ENCODE peak calls at places on chromosomes 5 and 9, in ten cellular contexts. G is left colon; U is type B pancreatic cell; A is left ventricle myocardium inferior; S is MM.1S; O is D341Med; C is cardiac fibroblast; V is amniotic epithelial cell; P is fibroblast of the conjunctiva; I is Jurkat, Clone E6-1. B is an unnamed sample.

GRCh38 chr9:135514342-135515082 is 6.7 kb upstream of the LCN1 start:
- DNase-seq in G (no peak), U (no peak), A (no peak), S (no peak), O (peak; percentile 12), C (no peak), V (no peak), P (no peak), I (no peak), B (no peak)

GRCh38 chr5:126973193-126973592 is 57.2 kb downstream of the MARCHF3 start:
- DNase-seq in G (no peak), U (no peak), A (no peak), S (no peak), O (no peak), C (no peak), V (no peak), P (no peak), I (no peak), B (no peak)

GRCh38 chr5:36496471-36496870 is 109.9 kb upstream of the SLC1A3 start:
- DNase-seq in G (no peak), U (no peak), A (no peak), S (no peak), O (no peak), C (no peak), V (no peak), P (no peak), I (no peak), B (no peak)

GRCh38 chr9:82382887-82383616 is 394.5 kb downstream of the SPATA31D1 start:
- DNase-seq in G (no peak), U (no peak), A (no peak), S (no peak), O (no peak), C (no peak), V (no peak), P (no peak), I (no peak), B (peak; percentile 48)

GRCh38 chr5:38734353-38734752 is 111.5 kb upstream of the OSMR start:
- DNase-seq in G (no peak), U (no peak), A (no peak), S (no peak), O (no peak), C (no peak), V (no peak), P (no peak), I (no peak), B (no peak)

GRCh38 chr5:28542968-28543367 is 1504.6 kb upstream of the CDH9 start:
- DNase-seq in G (no peak), U (no peak), A (no peak), S (no peak), O (no peak), C (peak; percentile 72), V (peak; percentile 96), P (peak; percentile 82), I (no peak), B (no peak)

GRCh38 chr5:15693036-15693728 is 193.2 kb downstream of the FBXL7 start:
- DNase-seq in G (no peak), U (no peak), A (no peak), S (no peak), O (no peak), C (no peak), V (peak; percentile 53), P (no peak), I (no peak), B (no peak)

GRCh38 chr5:172568308-172568923 is 72.6 kb upstream of the NEURL1B start:
- DNase-seq in G (peak; percentile 73), U (no peak), A (peak; percentile 2), S (no peak), O (no peak), C (no peak), V (no peak), P (no peak), I (no peak), B (no peak)

GRCh38 chr5:18281947-18282557 is 647.8 kb downstream of the TAF11L14 start:
- DNase-seq in G (no peak), U (no peak), A (no peak), S (peak; percentile 36), O (peak; percentile 54), C (peak; percentile 71), V (peak; percentile 69), P (peak; percentile 43), I (peak; percentile 4), B (peak; percentile 9)

GRCh38 chr9:92663126-92663525 is 6.8 kb downstream of the IPPK start:
- DNase-seq in G (no peak), U (no peak), A (no peak), S (no peak), O (no peak), C (no peak), V (no peak), P (no peak), I (no peak), B (no peak)

GRCh38 chr9:124808246-124808956 is 31.5 kb downstream of the OLFML2A start:
- DNase-seq in G (no peak), U (no peak), A (no peak), S (no peak), O (no peak), C (no peak), V (no peak), P (no peak), I (no peak), B (no peak)

GRCh38 chr9:126146254-126147145 is 180.1 kb upstream of the MVB12B start:
- DNase-seq in G (peak; percentile 37), U (peak; percentile 66), A (no peak), S (no peak), O (peak; percentile 89), C (no peak), V (no peak), P (no peak), I (peak; percentile 65), B (peak; percentile 59)

GRCh38 chr9:131405429-131405828 is 11.5 kb downstream of the PRRC2B start:
- DNase-seq in G (no peak), U (no peak), A (peak; percentile 69), S (no peak), O (no peak), C (peak; percentile 88), V (peak; percentile 86), P (peak; percentile 30), I (no peak), B (no peak)

GRCh38 chr9:18489861-18490260 is 15.9 kb downstream of the ADAMTSL1 start:
- DNase-seq in G (no peak), U (no peak), A (no peak), S (no peak), O (no peak), C (peak; percentile 44), V (peak; percentile 32), P (no peak), I (no peak), B (no peak)

GRCh38 chr9:129996161-129996849 is 46.7 kb downstream of the FNBP1 start:
- DNase-seq in G (no peak), U (no peak), A (no peak), S (no peak), O (no peak), C (peak; percentile 56), V (peak; percentile 40), P (peak; percentile 57), I (no peak), B (no peak)

GRCh38 chr5:90056911-90057705 is 352.4 kb downstream of the CETN3 start:
- DNase-seq in G (no peak), U (no peak), A (no peak), S (no peak), O (no peak), C (no peak), V (peak; percentile 23), P (no peak), I (no peak), B (no peak)

GRCh38 chr5:71537681-71538080 is 49.5 kb upstream of the MCCC2 start:
- DNase-seq in G (no peak), U (no peak), A (no peak), S (no peak), O (peak; percentile 22), C (peak; percentile 21), V (peak; percentile 37), P (no peak), I (no peak), B (no peak)

GRCh38 chr5:61177716-61178115 is 15.4 kb upstream of the SMIM15 start:
- DNase-seq in G (no peak), U (no peak), A (no peak), S (peak; percentile 58), O (no peak), C (no peak), V (no peak), P (no peak), I (no peak), B (no peak)

GRCh38 chr9:717722-718121 is 123.8 kb upstream of the DMRT1 start:
- DNase-seq in G (no peak), U (no peak), A (no peak), S (no peak), O (no peak), C (no peak), V (no peak), P (no peak), I (no peak), B (no peak)

GRCh38 chr5:108341866-108342265 is 40.0 kb downstream of the FBXL17 start:
- DNase-seq in G (no peak), U (no peak), A (no peak), S (no peak), O (no peak), C (no peak), V (no peak), P (no peak), I (no peak), B (no peak)

GRCh38 chr5:220008-220407 is 1.9 kb downstream of the SDHA start:
- DNase-seq in G (no peak), U (no peak), A (no peak), S (peak; percentile 86), O (no peak), C (no peak), V (no peak), P (no peak), I (no peak), B (no peak)

GRCh38 chr9:135478191-135478590 is 1.4 kb upstream of the PPP1R26 start:
- DNase-seq in G (no peak), U (no peak), A (no peak), S (no peak), O (no peak), C (no peak), V (no peak), P (no peak), I (no peak), B (no peak)

GRCh38 chr5:9454012-9454481 is 91.8 kb downstream of the SEMA5A start:
- DNase-seq in G (no peak), U (no peak), A (no peak), S (no peak), O (no peak), C (no peak), V (no peak), P (no peak), I (no peak), B (no peak)

GRCh38 chr5:150361301-150361700 is 3.8 kb downstream of the TCOF1 start:
- DNase-seq in G (no peak), U (no peak), A (no peak), S (no peak), O (no peak), C (no peak), V (no peak), P (no peak), I (no peak), B (no peak)

GRCh38 chr5:386432-387341 is 56.3 kb upstream of the EXOC3 start:
- DNase-seq in G (no peak), U (peak; percentile 54), A (no peak), S (no peak), O (peak; percentile 13), C (peak; percentile 64), V (no peak), P (peak; percentile 17), I (no peak), B (no peak)

GRCh38 chr5:43041131-43041668 is 1.1 kb upstream of the ANXA2R start:
- DNase-seq in G (no peak), U (no peak), A (peak; percentile 42), S (no peak), O (no peak), C (no peak), V (peak; percentile 88), P (no peak), I (peak; percentile 82), B (no peak)

GRCh38 chr9:98081477-98082219 is 25.1 kb downstream of the NANS start:
- DNase-seq in G (peak; percentile 57), U (no peak), A (no peak), S (no peak), O (no peak), C (peak; percentile 40), V (peak; percentile 85), P (no peak), I (no peak), B (no peak)

GRCh38 chr9:123457586-123457985 is 101.6 kb downstream of the CRB2 start:
- DNase-seq in G (peak; percentile 39), U (no peak), A (peak; percentile 46), S (no peak), O (no peak), C (no peak), V (no peak), P (no peak), I (no peak), B (no peak)